ENCODE peak calls at places on chromosome 22, in ten cellular contexts. One of them, this sample, is unnamed.

GRCh38 chr22:31173386-31174145 is 13.6 kb downstream of the RNF185 start:
- DNase-seq in activated CD4-positive, CD25-positive, alpha-beta regulatory T cell treated with anti-CD3 and anti-CD28 coated beads, Interleukin-2, amount 50 U/mL, for 16 hours: no peak
- DNase-seq in M059J: peak
- DNase-seq in GM13976: no peak
- DNase-seq in NCI-H774: no peak
- DNase-seq in D341Med: no peak
- DNase-seq in NCI-H1930: no peak
- DNase-seq in stimulated activated CD4-positive, alpha-beta T cell treated with anti-CD3 and anti-CD28 coated beads, Interleukin-4, amount 100 ng/mL, for 4 hours: no peak
- DNase-seq in lung: no peak
- DNase-seq in activated CD4-positive, alpha-beta memory T cell treated with anti-CD3 and anti-CD28 coated beads, Interleukin-2, amount 10 ng/mL, durations not matched to agents 7 days and 5 days: no peak
- DNase-seq in this sample: peak

GRCh38 chr22:19398206-19398605 is 33.3 kb downstream of the HIRA start:
- DNase-seq in activated CD4-positive, CD25-positive, alpha-beta regulatory T cell treated with anti-CD3 and anti-CD28 coated beads, Interleukin-2, amount 50 U/mL, for 16 hours: no peak
- DNase-seq in M059J: no peak
- DNase-seq in GM13976: no peak
- DNase-seq in NCI-H774: no peak
- DNase-seq in D341Med: peak
- DNase-seq in NCI-H1930: no peak
- DNase-seq in stimulated activated CD4-positive, alpha-beta T cell treated with anti-CD3 and anti-CD28 coated beads, Interleukin-4, amount 100 ng/mL, for 4 hours: no peak
- DNase-seq in lung: no peak
- DNase-seq in activated CD4-positive, alpha-beta memory T cell treated with anti-CD3 and anti-CD28 coated beads, Interleukin-2, amount 10 ng/mL, durations not matched to agents 7 days and 5 days: no peak
- DNase-seq in this sample: peak

GRCh38 chr22:39130892-39131855 is 21.3 kb downstream of the CBX7 start:
- DNase-seq in activated CD4-positive, CD25-positive, alpha-beta regulatory T cell treated with anti-CD3 and anti-CD28 coated beads, Interleukin-2, amount 50 U/mL, for 16 hours: no peak
- DNase-seq in M059J: no peak
- DNase-seq in GM13976: no peak
- DNase-seq in NCI-H774: no peak
- DNase-seq in D341Med: peak
- DNase-seq in NCI-H1930: no peak
- DNase-seq in stimulated activated CD4-positive, alpha-beta T cell treated with anti-CD3 and anti-CD28 coated beads, Interleukin-4, amount 100 ng/mL, for 4 hours: no peak
- DNase-seq in lung: no peak
- DNase-seq in activated CD4-positive, alpha-beta memory T cell treated with anti-CD3 and anti-CD28 coated beads, Interleukin-2, amount 10 ng/mL, durations not matched to agents 7 days and 5 days: no peak
- DNase-seq in this sample: no peak

GRCh38 chr22:39234157-39234793 is 10.5 kb downstream of the PDGFB start:
- DNase-seq in activated CD4-positive, CD25-positive, alpha-beta regulatory T cell treated with anti-CD3 and anti-CD28 coated beads, Interleukin-2, amount 50 U/mL, for 16 hours: no peak
- DNase-seq in M059J: no peak
- DNase-seq in GM13976: no peak
- DNase-seq in NCI-H774: no peak
- DNase-seq in D341Med: no peak
- DNase-seq in NCI-H1930: no peak
- DNase-seq in stimulated activated CD4-positive, alpha-beta T cell treated with anti-CD3 and anti-CD28 coated beads, Interleukin-4, amount 100 ng/mL, for 4 hours: no peak
- DNase-seq in lung: no peak
- DNase-seq in activated CD4-positive, alpha-beta memory T cell treated with anti-CD3 and anti-CD28 coated beads, Interleukin-2, amount 10 ng/mL, durations not matched to agents 7 days and 5 days: no peak
- DNase-seq in this sample: peak

GRCh38 chr22:29263791-29264216 is 4.0 kb downstream of the RHBDD3 start:
- DNase-seq in activated CD4-positive, CD25-positive, alpha-beta regulatory T cell treated with anti-CD3 and anti-CD28 coated beads, Interleukin-2, amount 50 U/mL, for 16 hours: no peak
- DNase-seq in M059J: no peak
- DNase-seq in GM13976: no peak
- DNase-seq in NCI-H774: no peak
- DNase-seq in D341Med: no peak
- DNase-seq in NCI-H1930: no peak
- DNase-seq in stimulated activated CD4-positive, alpha-beta T cell treated with anti-CD3 and anti-CD28 coated beads, Interleukin-4, amount 100 ng/mL, for 4 hours: no peak
- DNase-seq in lung: no peak
- DNase-seq in activated CD4-positive, alpha-beta memory T cell treated with anti-CD3 and anti-CD28 coated beads, Interleukin-2, amount 10 ng/mL, durations not matched to agents 7 days and 5 days: no peak
- DNase-seq in this sample: no peak

GRCh38 chr22:22748297-22748743 is 103.9 kb downstream of the GGTLC2 start:
- DNase-seq in activated CD4-positive, CD25-positive, alpha-beta regulatory T cell treated with anti-CD3 and anti-CD28 coated beads, Interleukin-2, amount 50 U/mL, for 16 hours: no peak
- DNase-seq in M059J: peak
- DNase-seq in GM13976: no peak
- DNase-seq in NCI-H774: no peak
- DNase-seq in D341Med: peak
- DNase-seq in NCI-H1930: no peak
- DNase-seq in stimulated activated CD4-positive, alpha-beta T cell treated with anti-CD3 and anti-CD28 coated beads, Interleukin-4, amount 100 ng/mL, for 4 hours: peak
- DNase-seq in lung: peak
- DNase-seq in activated CD4-positive, alpha-beta memory T cell treated with anti-CD3 and anti-CD28 coated beads, Interleukin-2, amount 10 ng/mL, durations not matched to agents 7 days and 5 days: peak
- DNase-seq in this sample: peak

GRCh38 chr22:17772249-17772962 is 1.9 kb downstream of the BID start:
- DNase-seq in activated CD4-positive, CD25-positive, alpha-beta regulatory T cell treated with anti-CD3 and anti-CD28 coated beads, Interleukin-2, amount 50 U/mL, for 16 hours: no peak
- DNase-seq in M059J: peak
- DNase-seq in GM13976: no peak
- DNase-seq in NCI-H774: no peak
- DNase-seq in D341Med: no peak
- DNase-seq in NCI-H1930: no peak
- DNase-seq in stimulated activated CD4-positive, alpha-beta T cell treated with anti-CD3 and anti-CD28 coated beads, Interleukin-4, amount 100 ng/mL, for 4 hours: no peak
- DNase-seq in lung: no peak
- DNase-seq in activated CD4-positive, alpha-beta memory T cell treated with anti-CD3 and anti-CD28 coated beads, Interleukin-2, amount 10 ng/mL, durations not matched to agents 7 days and 5 days: no peak
- DNase-seq in this sample: peak

GRCh38 chr22:32637951-32638350 is 163.3 kb downstream of the FBXO7 start:
- DNase-seq in activated CD4-positive, CD25-positive, alpha-beta regulatory T cell treated with anti-CD3 and anti-CD28 coated beads, Interleukin-2, amount 50 U/mL, for 16 hours: no peak
- DNase-seq in M059J: no peak
- DNase-seq in GM13976: no peak
- DNase-seq in NCI-H774: no peak
- DNase-seq in D341Med: no peak
- DNase-seq in NCI-H1930: no peak
- DNase-seq in stimulated activated CD4-positive, alpha-beta T cell treated with anti-CD3 and anti-CD28 coated beads, Interleukin-4, amount 100 ng/mL, for 4 hours: no peak
- DNase-seq in lung: no peak
- DNase-seq in activated CD4-positive, alpha-beta memory T cell treated with anti-CD3 and anti-CD28 coated beads, Interleukin-2, amount 10 ng/mL, durations not matched to agents 7 days and 5 days: no peak
- DNase-seq in this sample: no peak

GRCh38 chr22:42179616-42180015 is 49.0 kb upstream of the CYP2D6 start:
- DNase-seq in activated CD4-positive, CD25-positive, alpha-beta regulatory T cell treated with anti-CD3 and anti-CD28 coated beads, Interleukin-2, amount 50 U/mL, for 16 hours: no peak
- DNase-seq in M059J: peak
- DNase-seq in GM13976: no peak
- DNase-seq in NCI-H774: no peak
- DNase-seq in D341Med: no peak
- DNase-seq in NCI-H1930: no peak
- DNase-seq in stimulated activated CD4-positive, alpha-beta T cell treated with anti-CD3 and anti-CD28 coated beads, Interleukin-4, amount 100 ng/mL, for 4 hours: no peak
- DNase-seq in lung: no peak
- DNase-seq in activated CD4-positive, alpha-beta memory T cell treated with anti-CD3 and anti-CD28 coated beads, Interleukin-2, amount 10 ng/mL, durations not matched to agents 7 days and 5 days: no peak
- DNase-seq in this sample: peak

GRCh38 chr22:19292262-19293230 is 1.0 kb upstream of the CLTCL1 start:
- DNase-seq in activated CD4-positive, CD25-positive, alpha-beta regulatory T cell treated with anti-CD3 and anti-CD28 coated beads, Interleukin-2, amount 50 U/mL, for 16 hours: no peak
- DNase-seq in M059J: no peak
- DNase-seq in GM13976: no peak
- DNase-seq in NCI-H774: peak
- DNase-seq in D341Med: peak
- DNase-seq in NCI-H1930: no peak
- DNase-seq in stimulated activated CD4-positive, alpha-beta T cell treated with anti-CD3 and anti-CD28 coated beads, Interleukin-4, amount 100 ng/mL, for 4 hours: peak
- DNase-seq in lung: no peak
- DNase-seq in activated CD4-positive, alpha-beta memory T cell treated with anti-CD3 and anti-CD28 coated beads, Interleukin-2, amount 10 ng/mL, durations not matched to agents 7 days and 5 days: no peak
- DNase-seq in this sample: no peak

GRCh38 chr22:20885557-20886323 is 26.9 kb downstream of the SNAP29 start:
- DNase-seq in activated CD4-positive, CD25-positive, alpha-beta regulatory T cell treated with anti-CD3 and anti-CD28 coated beads, Interleukin-2, amount 50 U/mL, for 16 hours: no peak
- DNase-seq in M059J: peak
- DNase-seq in GM13976: peak
- DNase-seq in NCI-H774: peak
- DNase-seq in D341Med: peak
- DNase-seq in NCI-H1930: peak
- DNase-seq in stimulated activated CD4-positive, alpha-beta T cell treated with anti-CD3 and anti-CD28 coated beads, Interleukin-4, amount 100 ng/mL, for 4 hours: peak
- DNase-seq in lung: peak
- DNase-seq in activated CD4-positive, alpha-beta memory T cell treated with anti-CD3 and anti-CD28 coated beads, Interleukin-2, amount 10 ng/mL, durations not matched to agents 7 days and 5 days: peak
- DNase-seq in this sample: peak

GRCh38 chr22:48594016-48594756 is 1233.5 kb downstream of the BRD1 start:
- DNase-seq in activated CD4-positive, CD25-positive, alpha-beta regulatory T cell treated with anti-CD3 and anti-CD28 coated beads, Interleukin-2, amount 50 U/mL, for 16 hours: no peak
- DNase-seq in M059J: no peak
- DNase-seq in GM13976: no peak
- DNase-seq in NCI-H774: no peak
- DNase-seq in D341Med: no peak
- DNase-seq in NCI-H1930: no peak
- DNase-seq in stimulated activated CD4-positive, alpha-beta T cell treated with anti-CD3 and anti-CD28 coated beads, Interleukin-4, amount 100 ng/mL, for 4 hours: no peak
- DNase-seq in lung: no peak
- DNase-seq in activated CD4-positive, alpha-beta memory T cell treated with anti-CD3 and anti-CD28 coated beads, Interleukin-2, amount 10 ng/mL, durations not matched to agents 7 days and 5 days: no peak
- DNase-seq in this sample: no peak

GRCh38 chr22:49676783-49677494 is 150.7 kb downstream of the BRD1 start:
- DNase-seq in activated CD4-positive, CD25-positive, alpha-beta regulatory T cell treated with anti-CD3 and anti-CD28 coated beads, Interleukin-2, amount 50 U/mL, for 16 hours: no peak
- DNase-seq in M059J: no peak
- DNase-seq in GM13976: no peak
- DNase-seq in NCI-H774: no peak
- DNase-seq in D341Med: peak
- DNase-seq in NCI-H1930: no peak
- DNase-seq in stimulated activated CD4-positive, alpha-beta T cell treated with anti-CD3 and anti-CD28 coated beads, Interleukin-4, amount 100 ng/mL, for 4 hours: no peak
- DNase-seq in lung: no peak
- DNase-seq in activated CD4-positive, alpha-beta memory T cell treated with anti-CD3 and anti-CD28 coated beads, Interleukin-2, amount 10 ng/mL, durations not matched to agents 7 days and 5 days: no peak
- DNase-seq in this sample: no peak

GRCh38 chr22:38657248-38657909 is 941 bp downstream of the CBY1 start:
- DNase-seq in activated CD4-positive, CD25-positive, alpha-beta regulatory T cell treated with anti-CD3 and anti-CD28 coated beads, Interleukin-2, amount 50 U/mL, for 16 hours: no peak
- DNase-seq in M059J: no peak
- DNase-seq in GM13976: peak
- DNase-seq in NCI-H774: no peak
- DNase-seq in D341Med: peak
- DNase-seq in NCI-H1930: no peak
- DNase-seq in stimulated activated CD4-positive, alpha-beta T cell treated with anti-CD3 and anti-CD28 coated beads, Interleukin-4, amount 100 ng/mL, for 4 hours: peak
- DNase-seq in lung: no peak
- DNase-seq in activated CD4-positive, alpha-beta memory T cell treated with anti-CD3 and anti-CD28 coated beads, Interleukin-2, amount 10 ng/mL, durations not matched to agents 7 days and 5 days: peak
- DNase-seq in this sample: peak

GRCh38 chr22:27554106-27554814 is 247.3 kb downstream of the MN1 start:
- DNase-seq in activated CD4-positive, CD25-positive, alpha-beta regulatory T cell treated with anti-CD3 and anti-CD28 coated beads, Interleukin-2, amount 50 U/mL, for 16 hours: no peak
- DNase-seq in M059J: peak
- DNase-seq in GM13976: no peak
- DNase-seq in NCI-H774: no peak
- DNase-seq in D341Med: no peak
- DNase-seq in NCI-H1930: no peak
- DNase-seq in stimulated activated CD4-positive, alpha-beta T cell treated with anti-CD3 and anti-CD28 coated beads, Interleukin-4, amount 100 ng/mL, for 4 hours: no peak
- DNase-seq in lung: peak
- DNase-seq in activated CD4-positive, alpha-beta memory T cell treated with anti-CD3 and anti-CD28 coated beads, Interleukin-2, amount 10 ng/mL, durations not matched to agents 7 days and 5 days: no peak
- DNase-seq in this sample: peak

GRCh38 chr22:23820748-23821211 is 18.0 kb downstream of the DERL3 start:
- DNase-seq in activated CD4-positive, CD25-positive, alpha-beta regulatory T cell treated with anti-CD3 and anti-CD28 coated beads, Interleukin-2, amount 50 U/mL, for 16 hours: no peak
- DNase-seq in M059J: no peak
- DNase-seq in GM13976: no peak
- DNase-seq in NCI-H774: no peak
- DNase-seq in D341Med: no peak
- DNase-seq in NCI-H1930: no peak
- DNase-seq in stimulated activated CD4-positive, alpha-beta T cell treated with anti-CD3 and anti-CD28 coated beads, Interleukin-4, amount 100 ng/mL, for 4 hours: no peak
- DNase-seq in lung: no peak
- DNase-seq in activated CD4-positive, alpha-beta memory T cell treated with anti-CD3 and anti-CD28 coated beads, Interleukin-2, amount 10 ng/mL, durations not matched to agents 7 days and 5 days: peak
- DNase-seq in this sample: no peak

GRCh38 chr22:24428751-24429410 is 1.5 kb downstream of the ADORA2A start:
- DNase-seq in activated CD4-positive, CD25-positive, alpha-beta regulatory T cell treated with anti-CD3 and anti-CD28 coated beads, Interleukin-2, amount 50 U/mL, for 16 hours: no peak
- DNase-seq in M059J: no peak
- DNase-seq in GM13976: no peak
- DNase-seq in NCI-H774: no peak
- DNase-seq in D341Med: no peak
- DNase-seq in NCI-H1930: no peak
- DNase-seq in stimulated activated CD4-positive, alpha-beta T cell treated with anti-CD3 and anti-CD28 coated beads, Interleukin-4, amount 100 ng/mL, for 4 hours: no peak
- DNase-seq in lung: no peak
- DNase-seq in activated CD4-positive, alpha-beta memory T cell treated with anti-CD3 and anti-CD28 coated beads, Interleukin-2, amount 10 ng/mL, durations not matched to agents 7 days and 5 days: no peak
- DNase-seq in this sample: no peak